ENCODE peak calls at places on chromosomes 7 and 10, in nine cellular contexts. I is effector CD4-positive, alpha-beta T cell; P is left lobe of liver; Y is left ventricle myocardium inferior; S is fibroblast of the aortic adventitia; V is ELR; Z is MV-4-11; Q is left colon; N is HCEC 1CT. L is an unnamed sample.

GRCh38 chr10:21165489-21165888 is 268.4 kb upstream of the NEBL start:
- DNase-seq in I (no peak), P (no peak), Y (no peak), S (no peak), V (no peak), Z (no peak), Q (no peak), N (no peak), L (no peak)

GRCh38 chr7:27640914-27641570 is 21.6 kb downstream of the HIBADH start:
- DNase-seq in I (no peak), P (peak), Y (no peak), S (peak), V (peak), Z (no peak), Q (no peak), N (peak), L (peak)

GRCh38 chr10:77816311-77816710 is 110.2 kb downstream of the DLG5 start:
- DNase-seq in I (no peak), P (no peak), Y (no peak), S (no peak), V (no peak), Z (no peak), Q (no peak), N (no peak), L (no peak)

GRCh38 chr10:104449402-104449801 is 95.8 kb downstream of the CFAP58 start:
- DNase-seq in I (no peak), P (no peak), Y (no peak), S (peak), V (peak), Z (no peak), Q (no peak), N (peak), L (peak)

GRCh38 chr7:131606346-131607290 is 50.2 kb upstream of the PODXL start:
- DNase-seq in I (no peak), P (no peak), Y (no peak), S (peak), V (no peak), Z (peak), Q (no peak), N (no peak), L (peak)

GRCh38 chr10:51960494-51960895 is 261.1 kb upstream of the CSTF2T start:
- DNase-seq in I (no peak), P (no peak), Y (no peak), S (peak), V (peak), Z (peak), Q (no peak), N (peak), L (peak)

GRCh38 chr10:18238875-18239485 is 98.8 kb downstream of the CACNB2 start:
- DNase-seq in I (no peak), P (no peak), Y (no peak), S (peak), V (peak), Z (peak), Q (no peak), N (peak), L (peak)

GRCh38 chr7:103752995-103753394 is 236.5 kb downstream of the RELN start:
- DNase-seq in I (no peak), P (no peak), Y (no peak), S (peak), V (peak), Z (no peak), Q (no peak), N (peak), L (peak)

GRCh38 chr10:624605-625334 is 64.7 kb downstream of the DIP2C start:
- DNase-seq in I (no peak), P (no peak), Y (peak), S (peak), V (peak), Z (no peak), Q (peak), N (peak), L (peak)

GRCh38 chr7:128427289-128427891 is 17.6 kb upstream of the IMPDH1 start:
- DNase-seq in I (peak), P (no peak), Y (no peak), S (peak), V (peak), Z (peak), Q (no peak), N (peak), L (peak)

GRCh38 chr10:58531084-58531695 is 18.5 kb downstream of the BICC1 start:
- DNase-seq in I (peak), P (peak), Y (no peak), S (peak), V (peak), Z (peak), Q (peak), N (peak), L (peak)

GRCh38 chr10:45514283-45515270 is 140.6 kb downstream of the ALOX5 start:
- DNase-seq in I (no peak), P (no peak), Y (no peak), S (peak), V (peak), Z (no peak), Q (no peak), N (peak), L (no peak)

GRCh38 chr10:89666138-89666537 is 21.1 kb upstream of the PANK1 start:
- DNase-seq in I (no peak), P (no peak), Y (no peak), S (no peak), V (no peak), Z (no peak), Q (no peak), N (no peak), L (no peak)

GRCh38 chr10:44724415-44725174 is 186.5 kb upstream of the TMEM72 start:
- DNase-seq in I (no peak), P (no peak), Y (no peak), S (peak), V (peak), Z (peak), Q (no peak), N (peak), L (peak)

L was measured in amniotic epithelial cell.